ENCODE peak calls at places on chromosome 10, in ten cellular contexts. B, K, O, L, C, M, V, T, G and J are unnamed samples.

GRCh38 chr10:54441286-54441685 is 359.7 kb downstream of the PCDH15 start:
- DNase-seq in K (no peak), T (no peak), O (no peak), G (no peak), V (no peak), M (no peak), L (no peak), B (no peak), C (no peak), J (no peak)

GRCh38 chr10:34297551-34298370 is 517.3 kb downstream of the PARD3 start:
- DNase-seq in T (no peak), L (no peak), B (no peak), V (no peak), O (no peak), M (no peak), K (no peak), C (no peak), G (no peak), J (no peak)

GRCh38 chr10:47058961-47059391 is 147.7 kb downstream of the PTPN20 start:
- DNase-seq in O (no peak), T (no peak), G (no peak), V (peak; percentile 20), M (no peak), K (no peak), C (no peak), B (no peak), L (peak; percentile 50), J (no peak)

GRCh38 chr10:124917939-124918830 is 23.7 kb upstream of the ZRANB1 start:
- DNase-seq in K (no peak), C (no peak), M (no peak), T (no peak), L (peak; percentile 76), O (no peak), B (no peak), G (no peak), V (no peak), J (no peak)

GRCh38 chr10:6669269-6669859 is 89.3 kb upstream of the PRKCQ start:
- DNase-seq in C (no peak), T (no peak), G (peak; percentile 25), L (peak; percentile 50), K (no peak), O (no peak), V (peak; percentile 47), B (peak; percentile 30), M (no peak), J (peak; percentile 12)

GRCh38 chr10:21501731-21502370 is 23.6 kb downstream of the SKIDA1 start:
- DNase-seq in V (no peak), G (no peak), C (no peak), K (no peak), T (no peak), L (no peak), B (no peak), M (no peak), O (no peak), J (no peak)

GRCh38 chr10:6498771-6499170 is 81.3 kb downstream of the PRKCQ start:
- DNase-seq in L (no peak), V (no peak), T (no peak), K (no peak), O (no peak), M (no peak), C (no peak), B (no peak), G (no peak), J (no peak)

GRCh38 chr10:7185367-7185690 is 225.5 kb downstream of the SFMBT2 start:
- DNase-seq in M (no peak), B (no peak), L (no peak), O (no peak), G (no peak), V (no peak), C (no peak), K (no peak), T (no peak), J (no peak)

GRCh38 chr10:3740157-3740871 is 44.7 kb downstream of the KLF6 start:
- DNase-seq in L (peak; percentile 30), G (peak; percentile 94), O (no peak), T (no peak), C (no peak), V (no peak), M (no peak), K (no peak), B (no peak), J (no peak)

GRCh38 chr10:133378251-133379096 is 588 bp upstream of the PAOX start:
- DNase-seq in C (peak; percentile 69), G (no peak), K (peak; percentile 61), M (no peak), L (peak; percentile 58), O (peak; percentile 67), T (peak; percentile 40), B (no peak), V (peak; percentile 64), J (no peak)

GRCh38 chr10:61447127-61447526 is 6.1 kb downstream of the TMEM26 start:
- DNase-seq in V (no peak), G (no peak), M (no peak), B (no peak), L (no peak), O (no peak), C (no peak), K (no peak), T (no peak), J (no peak)